ENCODE peak calls at places on chromosomes 13 and 19, in seven cellular contexts. One of them, this sample, is unnamed.

GRCh38 chr13:51697181-51697580 is 106.8 kb downstream of the DHRS12 start:
- DNase-seq in T-helper 1 cell: no peak
- DNase-seq in kidney glomerular epithelial cell: no peak
- DNase-seq in HFF-Myc: no peak
- DNase-seq in AG09319: no peak
- DNase-seq in astrocyte of the cerebellum: no peak
- DNase-seq in activated CD4-positive, alpha-beta T cell treated with anti-CD3 and anti-CD28 coated beads for 48 hours: no peak
- DNase-seq in this sample: no peak

GRCh38 chr13:29901714-29902631 is 51.6 kb upstream of the UBL3 start:
- DNase-seq in T-helper 1 cell: peak
- DNase-seq in kidney glomerular epithelial cell: peak
- DNase-seq in HFF-Myc: peak
- DNase-seq in AG09319: peak
- DNase-seq in astrocyte of the cerebellum: peak
- DNase-seq in activated CD4-positive, alpha-beta T cell treated with anti-CD3 and anti-CD28 coated beads for 48 hours: peak
- DNase-seq in this sample: peak

GRCh38 chr13:27406178-27406939 is 18.1 kb upstream of the GTF3A start:
- DNase-seq in T-helper 1 cell: no peak
- DNase-seq in kidney glomerular epithelial cell: peak
- DNase-seq in HFF-Myc: no peak
- DNase-seq in AG09319: no peak
- DNase-seq in astrocyte of the cerebellum: no peak
- DNase-seq in activated CD4-positive, alpha-beta T cell treated with anti-CD3 and anti-CD28 coated beads for 48 hours: no peak
- DNase-seq in this sample: no peak

GRCh38 chr13:30796132-30796832 is 60.9 kb downstream of the ALOX5AP start:
- DNase-seq in T-helper 1 cell: no peak
- DNase-seq in kidney glomerular epithelial cell: peak
- DNase-seq in HFF-Myc: no peak
- DNase-seq in AG09319: peak
- DNase-seq in astrocyte of the cerebellum: no peak
- DNase-seq in activated CD4-positive, alpha-beta T cell treated with anti-CD3 and anti-CD28 coated beads for 48 hours: peak
- DNase-seq in this sample: peak

GRCh38 chr13:45674908-45675307 is 27.2 kb upstream of the CBY2 start:
- DNase-seq in T-helper 1 cell: no peak
- DNase-seq in kidney glomerular epithelial cell: peak
- DNase-seq in HFF-Myc: peak
- DNase-seq in AG09319: peak
- DNase-seq in astrocyte of the cerebellum: peak
- DNase-seq in activated CD4-positive, alpha-beta T cell treated with anti-CD3 and anti-CD28 coated beads for 48 hours: no peak
- DNase-seq in this sample: peak

GRCh38 chr19:28217064-28217463 is 995.9 kb downstream of the UQCRFS1 start:
- DNase-seq in T-helper 1 cell: no peak
- DNase-seq in kidney glomerular epithelial cell: no peak
- DNase-seq in HFF-Myc: no peak
- DNase-seq in AG09319: no peak
- DNase-seq in astrocyte of the cerebellum: no peak
- DNase-seq in activated CD4-positive, alpha-beta T cell treated with anti-CD3 and anti-CD28 coated beads for 48 hours: no peak
- DNase-seq in this sample: no peak

GRCh38 chr13:114112231-114112825 is 20.1 kb downstream of the RASA3 start:
- DNase-seq in T-helper 1 cell: no peak
- DNase-seq in kidney glomerular epithelial cell: no peak
- DNase-seq in HFF-Myc: no peak
- DNase-seq in AG09319: no peak
- DNase-seq in astrocyte of the cerebellum: no peak
- DNase-seq in activated CD4-positive, alpha-beta T cell treated with anti-CD3 and anti-CD28 coated beads for 48 hours: peak
- DNase-seq in this sample: no peak

GRCh38 chr13:110650436-110650835 is 35.1 kb downstream of the NAXD start:
- DNase-seq in T-helper 1 cell: no peak
- DNase-seq in kidney glomerular epithelial cell: no peak
- DNase-seq in HFF-Myc: no peak
- DNase-seq in AG09319: no peak
- DNase-seq in astrocyte of the cerebellum: no peak
- DNase-seq in activated CD4-positive, alpha-beta T cell treated with anti-CD3 and anti-CD28 coated beads for 48 hours: no peak
- DNase-seq in this sample: no peak

GRCh38 chr13:25886438-25887214 is 165.2 kb downstream of the SHISA2 start:
- DNase-seq in T-helper 1 cell: no peak
- DNase-seq in kidney glomerular epithelial cell: peak
- DNase-seq in HFF-Myc: no peak
- DNase-seq in AG09319: peak
- DNase-seq in astrocyte of the cerebellum: peak
- DNase-seq in activated CD4-positive, alpha-beta T cell treated with anti-CD3 and anti-CD28 coated beads for 48 hours: peak
- DNase-seq in this sample: peak

GRCh38 chr19:8515317-8515716 is 1.4 kb upstream of the ZNF414 start:
- DNase-seq in T-helper 1 cell: peak
- DNase-seq in kidney glomerular epithelial cell: no peak
- DNase-seq in HFF-Myc: no peak
- DNase-seq in AG09319: no peak
- DNase-seq in astrocyte of the cerebellum: no peak
- DNase-seq in activated CD4-positive, alpha-beta T cell treated with anti-CD3 and anti-CD28 coated beads for 48 hours: peak
- DNase-seq in this sample: no peak

GRCh38 chr19:17873661-17874422 is 2.1 kb downstream of the SLC5A5 start:
- DNase-seq in T-helper 1 cell: peak
- DNase-seq in kidney glomerular epithelial cell: no peak
- DNase-seq in HFF-Myc: no peak
- DNase-seq in AG09319: no peak
- DNase-seq in astrocyte of the cerebellum: no peak
- DNase-seq in activated CD4-positive, alpha-beta T cell treated with anti-CD3 and anti-CD28 coated beads for 48 hours: peak
- DNase-seq in this sample: no peak

GRCh38 chr13:24875566-24875965 is 111.6 kb downstream of the RNF17 start:
- DNase-seq in T-helper 1 cell: no peak
- DNase-seq in kidney glomerular epithelial cell: no peak
- DNase-seq in HFF-Myc: peak
- DNase-seq in AG09319: no peak
- DNase-seq in astrocyte of the cerebellum: no peak
- DNase-seq in activated CD4-positive, alpha-beta T cell treated with anti-CD3 and anti-CD28 coated beads for 48 hours: no peak
- DNase-seq in this sample: no peak

GRCh38 chr13:99980201-99981114 is 1.1 kb upstream of the ZIC2 start:
- DNase-seq in T-helper 1 cell: peak
- DNase-seq in kidney glomerular epithelial cell: no peak
- DNase-seq in HFF-Myc: no peak
- DNase-seq in AG09319: peak
- DNase-seq in astrocyte of the cerebellum: no peak
- DNase-seq in activated CD4-positive, alpha-beta T cell treated with anti-CD3 and anti-CD28 coated beads for 48 hours: peak
- DNase-seq in this sample: no peak

GRCh38 chr13:111219950-111220349 is 100.5 kb upstream of the TEX29 start:
- DNase-seq in T-helper 1 cell: no peak
- DNase-seq in kidney glomerular epithelial cell: no peak
- DNase-seq in HFF-Myc: no peak
- DNase-seq in AG09319: no peak
- DNase-seq in astrocyte of the cerebellum: no peak
- DNase-seq in activated CD4-positive, alpha-beta T cell treated with anti-CD3 and anti-CD28 coated beads for 48 hours: no peak
- DNase-seq in this sample: no peak

GRCh38 chr13:46751811-46752635 is 44.9 kb downstream of the ESD start:
- DNase-seq in T-helper 1 cell: peak
- DNase-seq in kidney glomerular epithelial cell: no peak
- DNase-seq in HFF-Myc: no peak
- DNase-seq in AG09319: no peak
- DNase-seq in astrocyte of the cerebellum: peak
- DNase-seq in activated CD4-positive, alpha-beta T cell treated with anti-CD3 and anti-CD28 coated beads for 48 hours: peak
- DNase-seq in this sample: peak

This sample was measured in HS-5.